ENCODE peak calls at places on chromosomes 7 and 10, in six cellular contexts. One of them, this sample, is unnamed.

GRCh38 chr10:67088035-67088434 is 162.2 kb downstream of the LRRTM3 start:
- DNase-seq in upper lobe of right lung: no peak
- DNase-seq in HFFc6: no peak
- DNase-seq in fibroblast of mammary gland: no peak
- DNase-seq in HEK293T: no peak
- DNase-seq in cardiac fibroblast: no peak
- DNase-seq in this sample: no peak

GRCh38 chr10:78706256-78706655 is 362.5 kb upstream of the ZMIZ1 start:
- DNase-seq in upper lobe of right lung: no peak
- DNase-seq in HFFc6: peak; percentile 11
- DNase-seq in fibroblast of mammary gland: peak; percentile 46
- DNase-seq in HEK293T: no peak
- DNase-seq in cardiac fibroblast: no peak
- DNase-seq in this sample: no peak

GRCh38 chr10:32958992-32959703 is 1.1 kb upstream of the ITGB1 start:
- DNase-seq in upper lobe of right lung: no peak
- DNase-seq in HFFc6: no peak
- DNase-seq in fibroblast of mammary gland: no peak
- DNase-seq in HEK293T: no peak
- DNase-seq in cardiac fibroblast: no peak
- DNase-seq in this sample: no peak

GRCh38 chr10:93751832-93752231 is 5.9 kb upstream of the LGI1 start:
- DNase-seq in upper lobe of right lung: no peak
- DNase-seq in HFFc6: peak; percentile 19
- DNase-seq in fibroblast of mammary gland: peak; percentile 10
- DNase-seq in HEK293T: peak; percentile 76
- DNase-seq in cardiac fibroblast: peak; percentile 36
- DNase-seq in this sample: peak; percentile 11

GRCh38 chr7:129530881-129531391 is 28.6 kb downstream of the SMKR1 start:
- DNase-seq in upper lobe of right lung: no peak
- DNase-seq in HFFc6: peak; percentile 81
- DNase-seq in fibroblast of mammary gland: peak; percentile 91
- DNase-seq in HEK293T: no peak
- DNase-seq in cardiac fibroblast: peak; percentile 35
- DNase-seq in this sample: no peak

GRCh38 chr10:130206216-130206737 is 70.1 kb downstream of the GLRX3 start:
- DNase-seq in upper lobe of right lung: no peak
- DNase-seq in HFFc6: no peak
- DNase-seq in fibroblast of mammary gland: no peak
- DNase-seq in HEK293T: no peak
- DNase-seq in cardiac fibroblast: no peak
- DNase-seq in this sample: no peak

GRCh38 chr10:59181668-59182067 is 5.2 kb downstream of the PHYHIPL start:
- DNase-seq in upper lobe of right lung: no peak
- DNase-seq in HFFc6: peak; percentile 46
- DNase-seq in fibroblast of mammary gland: peak; percentile 78
- DNase-seq in HEK293T: peak; percentile 56
- DNase-seq in cardiac fibroblast: peak; percentile 76
- DNase-seq in this sample: peak; percentile 81

GRCh38 chr10:29041512-29042150 is 247.2 kb upstream of the LYZL1 start:
- DNase-seq in upper lobe of right lung: no peak
- DNase-seq in HFFc6: no peak
- DNase-seq in fibroblast of mammary gland: no peak
- DNase-seq in HEK293T: no peak
- DNase-seq in cardiac fibroblast: peak; percentile 40
- DNase-seq in this sample: no peak

GRCh38 chr10:6778992-6779701 is 199.1 kb upstream of the PRKCQ start:
- DNase-seq in upper lobe of right lung: no peak
- DNase-seq in HFFc6: peak; percentile 97
- DNase-seq in fibroblast of mammary gland: peak; percentile 99
- DNase-seq in HEK293T: no peak
- DNase-seq in cardiac fibroblast: peak; percentile 95
- DNase-seq in this sample: no peak

GRCh38 chr7:83429493-83429892 is 219.4 kb downstream of the SEMA3E start:
- DNase-seq in upper lobe of right lung: no peak
- DNase-seq in HFFc6: no peak
- DNase-seq in fibroblast of mammary gland: no peak
- DNase-seq in HEK293T: no peak
- DNase-seq in cardiac fibroblast: no peak
- DNase-seq in this sample: no peak

GRCh38 chr10:44828515-44829142 is 82.5 kb upstream of the TMEM72 start:
- DNase-seq in upper lobe of right lung: no peak
- DNase-seq in HFFc6: no peak
- DNase-seq in fibroblast of mammary gland: no peak
- DNase-seq in HEK293T: no peak
- DNase-seq in cardiac fibroblast: no peak
- DNase-seq in this sample: no peak

GRCh38 chr10:13885238-13885990 is 298.6 kb downstream of the PRPF18 start:
- DNase-seq in upper lobe of right lung: no peak
- DNase-seq in HFFc6: no peak
- DNase-seq in fibroblast of mammary gland: no peak
- DNase-seq in HEK293T: no peak
- DNase-seq in cardiac fibroblast: no peak
- DNase-seq in this sample: no peak

GRCh38 chr10:111323567-111323966 is 246.7 kb downstream of the ADRA2A start:
- DNase-seq in upper lobe of right lung: no peak
- DNase-seq in HFFc6: no peak
- DNase-seq in fibroblast of mammary gland: peak; percentile 1
- DNase-seq in HEK293T: no peak
- DNase-seq in cardiac fibroblast: peak; percentile 0
- DNase-seq in this sample: no peak

GRCh38 chr10:60495357-60495756 is 105.7 kb upstream of the ANK3 start:
- DNase-seq in upper lobe of right lung: no peak
- DNase-seq in HFFc6: no peak
- DNase-seq in fibroblast of mammary gland: peak; percentile 5
- DNase-seq in HEK293T: no peak
- DNase-seq in cardiac fibroblast: no peak
- DNase-seq in this sample: no peak

GRCh38 chr7:89687266-89687665 is 467.0 kb upstream of the STEAP1 start:
- DNase-seq in upper lobe of right lung: no peak
- DNase-seq in HFFc6: no peak
- DNase-seq in fibroblast of mammary gland: no peak
- DNase-seq in HEK293T: no peak
- DNase-seq in cardiac fibroblast: no peak
- DNase-seq in this sample: no peak

GRCh38 chr10:94125856-94126255 is 132.1 kb downstream of the PLCE1 start:
- DNase-seq in upper lobe of right lung: no peak
- DNase-seq in HFFc6: peak; percentile 76
- DNase-seq in fibroblast of mammary gland: peak; percentile 61
- DNase-seq in HEK293T: no peak
- DNase-seq in cardiac fibroblast: peak; percentile 63
- DNase-seq in this sample: no peak

GRCh38 chr10:31020128-31020527 is 11.5 kb downstream of the ZNF438 start:
- DNase-seq in upper lobe of right lung: no peak
- DNase-seq in HFFc6: peak; percentile 49
- DNase-seq in fibroblast of mammary gland: no peak
- DNase-seq in HEK293T: no peak
- DNase-seq in cardiac fibroblast: no peak
- DNase-seq in this sample: no peak

GRCh38 chr7:158650821-158651225 is 53.8 kb downstream of the NCAPG2 start:
- DNase-seq in upper lobe of right lung: no peak
- DNase-seq in HFFc6: peak; percentile 70
- DNase-seq in fibroblast of mammary gland: peak; percentile 96
- DNase-seq in HEK293T: no peak
- DNase-seq in cardiac fibroblast: peak; percentile 84
- DNase-seq in this sample: no peak

GRCh38 chr7:13288516-13288915 is 601.1 kb downstream of the ARL4A start:
- DNase-seq in upper lobe of right lung: no peak
- DNase-seq in HFFc6: no peak
- DNase-seq in fibroblast of mammary gland: peak; percentile 32
- DNase-seq in HEK293T: no peak
- DNase-seq in cardiac fibroblast: no peak
- DNase-seq in this sample: no peak

GRCh38 chr10:69438531-69439349 is 12.5 kb upstream of the TSPAN15 start:
- DNase-seq in upper lobe of right lung: peak; percentile 50
- DNase-seq in HFFc6: peak; percentile 82
- DNase-seq in fibroblast of mammary gland: peak; percentile 33
- DNase-seq in HEK293T: no peak
- DNase-seq in cardiac fibroblast: peak; percentile 51
- DNase-seq in this sample: no peak

GRCh38 chr10:33723181-33723580 is 388.7 kb upstream of the NRP1 start:
- DNase-seq in upper lobe of right lung: no peak
- DNase-seq in HFFc6: no peak
- DNase-seq in fibroblast of mammary gland: no peak
- DNase-seq in HEK293T: no peak
- DNase-seq in cardiac fibroblast: no peak
- DNase-seq in this sample: no peak

GRCh38 chr10:58557714-58558113 is 45.0 kb downstream of the BICC1 start:
- DNase-seq in upper lobe of right lung: no peak
- DNase-seq in HFFc6: no peak
- DNase-seq in fibroblast of mammary gland: no peak
- DNase-seq in HEK293T: no peak
- DNase-seq in cardiac fibroblast: no peak
- DNase-seq in this sample: no peak

GRCh38 chr7:149871576-149871975 is 2.2 kb upstream of the ATP6V0E2 start:
- DNase-seq in upper lobe of right lung: no peak
- DNase-seq in HFFc6: no peak
- DNase-seq in fibroblast of mammary gland: no peak
- DNase-seq in HEK293T: no peak
- DNase-seq in cardiac fibroblast: no peak
- DNase-seq in this sample: no peak

GRCh38 chr7:116633131-116633988 is 38.6 kb upstream of the MET start:
- DNase-seq in upper lobe of right lung: no peak
- DNase-seq in HFFc6: peak; percentile 3
- DNase-seq in fibroblast of mammary gland: peak; percentile 60
- DNase-seq in HEK293T: no peak
- DNase-seq in cardiac fibroblast: peak; percentile 14
- DNase-seq in this sample: no peak

GRCh38 chr7:35860664-35861063 is 59.8 kb downstream of the SEPTIN7 start:
- DNase-seq in upper lobe of right lung: no peak
- DNase-seq in HFFc6: no peak
- DNase-seq in fibroblast of mammary gland: no peak
- DNase-seq in HEK293T: no peak
- DNase-seq in cardiac fibroblast: no peak
- DNase-seq in this sample: no peak